ENCODE peak calls at places on chromosomes 16 and 17, in eight cellular contexts. G, E, J, F, R, C, U and B are unnamed samples.

GRCh38 chr16:87956169-87956770 is 5.0 kb downstream of the BANP start:
- DNase-seq in G (no peak), E (no peak), J (peak), F (peak), R (peak), C (peak), U (peak), B (peak)

GRCh38 chr16:86285938-86286921 is 224.1 kb upstream of the FOXF1 start:
- DNase-seq in G (no peak), E (no peak), J (no peak), F (no peak), R (no peak), C (no peak), U (no peak), B (no peak)

GRCh38 chr16:65538945-65539344 is 417.1 kb upstream of the CDH11 start:
- DNase-seq in G (no peak), E (no peak), J (no peak), F (no peak), R (no peak), C (no peak), U (no peak), B (no peak)

GRCh38 chr16:50519001-50519400 is 29.2 kb upstream of the NKD1 start:
- DNase-seq in G (no peak), E (no peak), J (no peak), F (no peak), R (no peak), C (no peak), U (no peak), B (no peak)

GRCh38 chr16:24491721-24492120 is 47.6 kb upstream of the RBBP6 start:
- DNase-seq in G (peak), E (no peak), J (no peak), F (no peak), R (no peak), C (no peak), U (no peak), B (no peak)

GRCh38 chr16:11783319-11784047 is 13.6 kb downstream of the ZC3H7A start:
- DNase-seq in G (peak), E (no peak), J (no peak), F (no peak), R (peak), C (no peak), U (peak), B (no peak)

GRCh38 chr17:41483531-41483930 is 2.6 kb upstream of the KRT35 start:
- DNase-seq in G (no peak), E (no peak), J (no peak), F (no peak), R (no peak), C (no peak), U (no peak), B (no peak)

GRCh38 chr17:80992077-80992947 is 671 bp downstream of the CHMP6 start:
- DNase-seq in G (no peak), E (no peak), J (peak), F (no peak), R (no peak), C (no peak), U (no peak), B (peak)

GRCh38 chr17:79732246-79732645 is 1.5 kb downstream of the ENPP7 start:
- DNase-seq in G (no peak), E (no peak), J (no peak), F (no peak), R (no peak), C (no peak), U (no peak), B (no peak)

GRCh38 chr16:50010212-50010611 is 14.8 kb upstream of the CNEP1R1 start:
- DNase-seq in G (no peak), E (no peak), J (no peak), F (no peak), R (no peak), C (no peak), U (no peak), B (no peak)

GRCh38 chr17:68305132-68305531 is 13.8 kb downstream of the ARSG start:
- DNase-seq in G (no peak), E (no peak), J (no peak), F (no peak), R (no peak), C (no peak), U (no peak), B (no peak)

GRCh38 chr17:39096435-39097158 is 54.8 kb downstream of the PLXDC1 start:
- DNase-seq in G (no peak), E (no peak), J (no peak), F (peak), R (peak), C (no peak), U (no peak), B (no peak)

GRCh38 chr16:84371553-84371865 is 3.2 kb downstream of the ATP2C2 start:
- DNase-seq in G (no peak), E (no peak), J (no peak), F (no peak), R (no peak), C (no peak), U (no peak), B (no peak)

GRCh38 chr17:7716901-7717755 is at the start of gene DNAH2:
- DNase-seq in G (peak), E (peak), J (peak), F (peak), R (peak), C (peak), U (no peak), B (no peak)